ENCODE peak calls at places on chromosomes 2 and 18, in eight cellular contexts. One of them, this sample, is unnamed.

GRCh38 chr2:188974184-188974583 is at the start of gene COL3A1:
- DNase-seq in neuronal stem cell: no peak
- DNase-seq in HCEC 1CT: peak
- DNase-seq in NCI-H524: no peak
- DNase-seq in stimulated activated CD8-positive, alpha-beta memory T cell treated with anti-CD3 and anti-CD28 coated beads, Interleukin-4, amount 100 ng/mL, for 1 hour: no peak
- DNase-seq in activated CD8-positive, alpha-beta memory T cell treated with anti-CD3 and anti-CD28 coated beads for 48 hours: no peak
- DNase-seq in mesothelial cell of epicardium: no peak
- DNase-seq in ovary: peak
- DNase-seq in this sample: peak

GRCh38 chr2:140276661-140277060 is 1496.5 kb upstream of the NXPH2 start:
- DNase-seq in neuronal stem cell: no peak
- DNase-seq in HCEC 1CT: no peak
- DNase-seq in NCI-H524: no peak
- DNase-seq in stimulated activated CD8-positive, alpha-beta memory T cell treated with anti-CD3 and anti-CD28 coated beads, Interleukin-4, amount 100 ng/mL, for 1 hour: no peak
- DNase-seq in activated CD8-positive, alpha-beta memory T cell treated with anti-CD3 and anti-CD28 coated beads for 48 hours: no peak
- DNase-seq in mesothelial cell of epicardium: no peak
- DNase-seq in ovary: no peak
- DNase-seq in this sample: no peak

GRCh38 chr18:35267809-35268208 is 22.2 kb downstream of the ZSCAN30 start:
- DNase-seq in neuronal stem cell: no peak
- DNase-seq in HCEC 1CT: no peak
- DNase-seq in NCI-H524: no peak
- DNase-seq in stimulated activated CD8-positive, alpha-beta memory T cell treated with anti-CD3 and anti-CD28 coated beads, Interleukin-4, amount 100 ng/mL, for 1 hour: no peak
- DNase-seq in activated CD8-positive, alpha-beta memory T cell treated with anti-CD3 and anti-CD28 coated beads for 48 hours: no peak
- DNase-seq in mesothelial cell of epicardium: no peak
- DNase-seq in ovary: peak
- DNase-seq in this sample: peak

GRCh38 chr2:149375801-149376349 is 45.5 kb downstream of the LYPD6 start:
- DNase-seq in neuronal stem cell: peak
- DNase-seq in HCEC 1CT: no peak
- DNase-seq in NCI-H524: no peak
- DNase-seq in stimulated activated CD8-positive, alpha-beta memory T cell treated with anti-CD3 and anti-CD28 coated beads, Interleukin-4, amount 100 ng/mL, for 1 hour: no peak
- DNase-seq in activated CD8-positive, alpha-beta memory T cell treated with anti-CD3 and anti-CD28 coated beads for 48 hours: no peak
- DNase-seq in mesothelial cell of epicardium: no peak
- DNase-seq in ovary: no peak
- DNase-seq in this sample: no peak

GRCh38 chr2:68791914-68792313 is 57.3 kb downstream of the ARHGAP25 start:
- DNase-seq in neuronal stem cell: no peak
- DNase-seq in HCEC 1CT: no peak
- DNase-seq in NCI-H524: no peak
- DNase-seq in stimulated activated CD8-positive, alpha-beta memory T cell treated with anti-CD3 and anti-CD28 coated beads, Interleukin-4, amount 100 ng/mL, for 1 hour: no peak
- DNase-seq in activated CD8-positive, alpha-beta memory T cell treated with anti-CD3 and anti-CD28 coated beads for 48 hours: no peak
- DNase-seq in mesothelial cell of epicardium: no peak
- DNase-seq in ovary: no peak
- DNase-seq in this sample: no peak

GRCh38 chr18:59699750-59700534 is 2.7 kb upstream of the CCBE1 start:
- DNase-seq in neuronal stem cell: no peak
- DNase-seq in HCEC 1CT: no peak
- DNase-seq in NCI-H524: no peak
- DNase-seq in stimulated activated CD8-positive, alpha-beta memory T cell treated with anti-CD3 and anti-CD28 coated beads, Interleukin-4, amount 100 ng/mL, for 1 hour: no peak
- DNase-seq in activated CD8-positive, alpha-beta memory T cell treated with anti-CD3 and anti-CD28 coated beads for 48 hours: no peak
- DNase-seq in mesothelial cell of epicardium: no peak
- DNase-seq in ovary: peak
- DNase-seq in this sample: no peak

GRCh38 chr18:31101148-31102019 is 837 bp downstream of the DSC2 start:
- DNase-seq in neuronal stem cell: peak
- DNase-seq in HCEC 1CT: no peak
- DNase-seq in NCI-H524: no peak
- DNase-seq in stimulated activated CD8-positive, alpha-beta memory T cell treated with anti-CD3 and anti-CD28 coated beads, Interleukin-4, amount 100 ng/mL, for 1 hour: no peak
- DNase-seq in activated CD8-positive, alpha-beta memory T cell treated with anti-CD3 and anti-CD28 coated beads for 48 hours: no peak
- DNase-seq in mesothelial cell of epicardium: peak
- DNase-seq in ovary: peak
- DNase-seq in this sample: peak

GRCh38 chr2:24402242-24403092 is 42.1 kb upstream of the ITSN2 start:
- DNase-seq in neuronal stem cell: no peak
- DNase-seq in HCEC 1CT: no peak
- DNase-seq in NCI-H524: no peak
- DNase-seq in stimulated activated CD8-positive, alpha-beta memory T cell treated with anti-CD3 and anti-CD28 coated beads, Interleukin-4, amount 100 ng/mL, for 1 hour: no peak
- DNase-seq in activated CD8-positive, alpha-beta memory T cell treated with anti-CD3 and anti-CD28 coated beads for 48 hours: no peak
- DNase-seq in mesothelial cell of epicardium: no peak
- DNase-seq in ovary: no peak
- DNase-seq in this sample: no peak

GRCh38 chr18:69397096-69397495 is 3.6 kb upstream of the DOK6 start:
- DNase-seq in neuronal stem cell: no peak
- DNase-seq in HCEC 1CT: peak
- DNase-seq in NCI-H524: no peak
- DNase-seq in stimulated activated CD8-positive, alpha-beta memory T cell treated with anti-CD3 and anti-CD28 coated beads, Interleukin-4, amount 100 ng/mL, for 1 hour: no peak
- DNase-seq in activated CD8-positive, alpha-beta memory T cell treated with anti-CD3 and anti-CD28 coated beads for 48 hours: no peak
- DNase-seq in mesothelial cell of epicardium: no peak
- DNase-seq in ovary: no peak
- DNase-seq in this sample: no peak

GRCh38 chr2:83915381-83915780 is 543.7 kb downstream of the SUCLG1 start:
- DNase-seq in neuronal stem cell: no peak
- DNase-seq in HCEC 1CT: no peak
- DNase-seq in NCI-H524: no peak
- DNase-seq in stimulated activated CD8-positive, alpha-beta memory T cell treated with anti-CD3 and anti-CD28 coated beads, Interleukin-4, amount 100 ng/mL, for 1 hour: no peak
- DNase-seq in activated CD8-positive, alpha-beta memory T cell treated with anti-CD3 and anti-CD28 coated beads for 48 hours: no peak
- DNase-seq in mesothelial cell of epicardium: no peak
- DNase-seq in ovary: no peak
- DNase-seq in this sample: no peak

GRCh38 chr18:2901405-2901989 is 54.7 kb downstream of the EMILIN2 start:
- DNase-seq in neuronal stem cell: no peak
- DNase-seq in HCEC 1CT: no peak
- DNase-seq in NCI-H524: no peak
- DNase-seq in stimulated activated CD8-positive, alpha-beta memory T cell treated with anti-CD3 and anti-CD28 coated beads, Interleukin-4, amount 100 ng/mL, for 1 hour: no peak
- DNase-seq in activated CD8-positive, alpha-beta memory T cell treated with anti-CD3 and anti-CD28 coated beads for 48 hours: no peak
- DNase-seq in mesothelial cell of epicardium: no peak
- DNase-seq in ovary: no peak
- DNase-seq in this sample: no peak

GRCh38 chr2:142037744-142038143 is 93.1 kb downstream of the LRP1B start:
- DNase-seq in neuronal stem cell: no peak
- DNase-seq in HCEC 1CT: peak
- DNase-seq in NCI-H524: no peak
- DNase-seq in stimulated activated CD8-positive, alpha-beta memory T cell treated with anti-CD3 and anti-CD28 coated beads, Interleukin-4, amount 100 ng/mL, for 1 hour: no peak
- DNase-seq in activated CD8-positive, alpha-beta memory T cell treated with anti-CD3 and anti-CD28 coated beads for 48 hours: no peak
- DNase-seq in mesothelial cell of epicardium: no peak
- DNase-seq in ovary: no peak
- DNase-seq in this sample: no peak

GRCh38 chr18:31206787-31207381 is 44.2 kb upstream of the DSC1 start:
- DNase-seq in neuronal stem cell: no peak
- DNase-seq in HCEC 1CT: no peak
- DNase-seq in NCI-H524: peak
- DNase-seq in stimulated activated CD8-positive, alpha-beta memory T cell treated with anti-CD3 and anti-CD28 coated beads, Interleukin-4, amount 100 ng/mL, for 1 hour: no peak
- DNase-seq in activated CD8-positive, alpha-beta memory T cell treated with anti-CD3 and anti-CD28 coated beads for 48 hours: no peak
- DNase-seq in mesothelial cell of epicardium: peak
- DNase-seq in ovary: no peak
- DNase-seq in this sample: peak

GRCh38 chr2:230913406-230913805 is 11.6 kb downstream of the GPR55 start:
- DNase-seq in neuronal stem cell: no peak
- DNase-seq in HCEC 1CT: peak
- DNase-seq in NCI-H524: no peak
- DNase-seq in stimulated activated CD8-positive, alpha-beta memory T cell treated with anti-CD3 and anti-CD28 coated beads, Interleukin-4, amount 100 ng/mL, for 1 hour: no peak
- DNase-seq in activated CD8-positive, alpha-beta memory T cell treated with anti-CD3 and anti-CD28 coated beads for 48 hours: no peak
- DNase-seq in mesothelial cell of epicardium: no peak
- DNase-seq in ovary: no peak
- DNase-seq in this sample: peak

GRCh38 chr2:2749206-2749598 is 418.1 kb upstream of the MYT1L start:
- DNase-seq in neuronal stem cell: no peak
- DNase-seq in HCEC 1CT: no peak
- DNase-seq in NCI-H524: no peak
- DNase-seq in stimulated activated CD8-positive, alpha-beta memory T cell treated with anti-CD3 and anti-CD28 coated beads, Interleukin-4, amount 100 ng/mL, for 1 hour: no peak
- DNase-seq in activated CD8-positive, alpha-beta memory T cell treated with anti-CD3 and anti-CD28 coated beads for 48 hours: no peak
- DNase-seq in mesothelial cell of epicardium: no peak
- DNase-seq in ovary: no peak
- DNase-seq in this sample: no peak

GRCh38 chr2:57443985-57444501 is 602.6 kb upstream of the VRK2 start:
- DNase-seq in neuronal stem cell: no peak
- DNase-seq in HCEC 1CT: peak
- DNase-seq in NCI-H524: no peak
- DNase-seq in stimulated activated CD8-positive, alpha-beta memory T cell treated with anti-CD3 and anti-CD28 coated beads, Interleukin-4, amount 100 ng/mL, for 1 hour: no peak
- DNase-seq in activated CD8-positive, alpha-beta memory T cell treated with anti-CD3 and anti-CD28 coated beads for 48 hours: no peak
- DNase-seq in mesothelial cell of epicardium: no peak
- DNase-seq in ovary: no peak
- DNase-seq in this sample: no peak

GRCh38 chr18:48805826-48806535 is 144.8 kb downstream of the SMAD7 start:
- DNase-seq in neuronal stem cell: no peak
- DNase-seq in HCEC 1CT: no peak
- DNase-seq in NCI-H524: no peak
- DNase-seq in stimulated activated CD8-positive, alpha-beta memory T cell treated with anti-CD3 and anti-CD28 coated beads, Interleukin-4, amount 100 ng/mL, for 1 hour: no peak
- DNase-seq in activated CD8-positive, alpha-beta memory T cell treated with anti-CD3 and anti-CD28 coated beads for 48 hours: no peak
- DNase-seq in mesothelial cell of epicardium: no peak
- DNase-seq in ovary: peak
- DNase-seq in this sample: no peak

GRCh38 chr2:239296020-239296932 is 104.5 kb downstream of the HDAC4 start:
- DNase-seq in neuronal stem cell: no peak
- DNase-seq in HCEC 1CT: no peak
- DNase-seq in NCI-H524: no peak
- DNase-seq in stimulated activated CD8-positive, alpha-beta memory T cell treated with anti-CD3 and anti-CD28 coated beads, Interleukin-4, amount 100 ng/mL, for 1 hour: no peak
- DNase-seq in activated CD8-positive, alpha-beta memory T cell treated with anti-CD3 and anti-CD28 coated beads for 48 hours: no peak
- DNase-seq in mesothelial cell of epicardium: no peak
- DNase-seq in ovary: peak
- DNase-seq in this sample: peak

GRCh38 chr2:85583667-85584353 is 421 bp upstream of the VAMP5 start:
- DNase-seq in neuronal stem cell: no peak
- DNase-seq in HCEC 1CT: no peak
- DNase-seq in NCI-H524: no peak
- DNase-seq in stimulated activated CD8-positive, alpha-beta memory T cell treated with anti-CD3 and anti-CD28 coated beads, Interleukin-4, amount 100 ng/mL, for 1 hour: no peak
- DNase-seq in activated CD8-positive, alpha-beta memory T cell treated with anti-CD3 and anti-CD28 coated beads for 48 hours: no peak
- DNase-seq in mesothelial cell of epicardium: no peak
- DNase-seq in ovary: no peak
- DNase-seq in this sample: no peak

GRCh38 chr2:201931955-201932354 is 101.7 kb upstream of the FZD7 start:
- DNase-seq in neuronal stem cell: no peak
- DNase-seq in HCEC 1CT: peak
- DNase-seq in NCI-H524: no peak
- DNase-seq in stimulated activated CD8-positive, alpha-beta memory T cell treated with anti-CD3 and anti-CD28 coated beads, Interleukin-4, amount 100 ng/mL, for 1 hour: no peak
- DNase-seq in activated CD8-positive, alpha-beta memory T cell treated with anti-CD3 and anti-CD28 coated beads for 48 hours: no peak
- DNase-seq in mesothelial cell of epicardium: no peak
- DNase-seq in ovary: no peak
- DNase-seq in this sample: no peak

GRCh38 chr18:21243041-21243431 is 1.0 kb downstream of the GREB1L start:
- DNase-seq in neuronal stem cell: no peak
- DNase-seq in HCEC 1CT: no peak
- DNase-seq in NCI-H524: no peak
- DNase-seq in stimulated activated CD8-positive, alpha-beta memory T cell treated with anti-CD3 and anti-CD28 coated beads, Interleukin-4, amount 100 ng/mL, for 1 hour: no peak
- DNase-seq in activated CD8-positive, alpha-beta memory T cell treated with anti-CD3 and anti-CD28 coated beads for 48 hours: no peak
- DNase-seq in mesothelial cell of epicardium: no peak
- DNase-seq in ovary: peak
- DNase-seq in this sample: peak

GRCh38 chr18:43442571-43442970 is 165.3 kb upstream of the SYT4 start:
- DNase-seq in neuronal stem cell: no peak
- DNase-seq in HCEC 1CT: no peak
- DNase-seq in NCI-H524: no peak
- DNase-seq in stimulated activated CD8-positive, alpha-beta memory T cell treated with anti-CD3 and anti-CD28 coated beads, Interleukin-4, amount 100 ng/mL, for 1 hour: no peak
- DNase-seq in activated CD8-positive, alpha-beta memory T cell treated with anti-CD3 and anti-CD28 coated beads for 48 hours: no peak
- DNase-seq in mesothelial cell of epicardium: no peak
- DNase-seq in ovary: no peak
- DNase-seq in this sample: no peak

GRCh38 chr2:234805826-234806225 is 146.0 kb upstream of the SH3BP4 start:
- DNase-seq in neuronal stem cell: no peak
- DNase-seq in HCEC 1CT: no peak
- DNase-seq in NCI-H524: no peak
- DNase-seq in stimulated activated CD8-positive, alpha-beta memory T cell treated with anti-CD3 and anti-CD28 coated beads, Interleukin-4, amount 100 ng/mL, for 1 hour: no peak
- DNase-seq in activated CD8-positive, alpha-beta memory T cell treated with anti-CD3 and anti-CD28 coated beads for 48 hours: no peak
- DNase-seq in mesothelial cell of epicardium: no peak
- DNase-seq in ovary: no peak
- DNase-seq in this sample: no peak

GRCh38 chr2:138707424-138708074 is 72.6 kb downstream of the NXPH2 start:
- DNase-seq in neuronal stem cell: no peak
- DNase-seq in HCEC 1CT: peak
- DNase-seq in NCI-H524: no peak
- DNase-seq in stimulated activated CD8-positive, alpha-beta memory T cell treated with anti-CD3 and anti-CD28 coated beads, Interleukin-4, amount 100 ng/mL, for 1 hour: no peak
- DNase-seq in activated CD8-positive, alpha-beta memory T cell treated with anti-CD3 and anti-CD28 coated beads for 48 hours: no peak
- DNase-seq in mesothelial cell of epicardium: no peak
- DNase-seq in ovary: no peak
- DNase-seq in this sample: no peak

GRCh38 chr2:159111346-159111922 is 143.0 kb downstream of the TANC1 start:
- DNase-seq in neuronal stem cell: no peak
- DNase-seq in HCEC 1CT: no peak
- DNase-seq in NCI-H524: peak
- DNase-seq in stimulated activated CD8-positive, alpha-beta memory T cell treated with anti-CD3 and anti-CD28 coated beads, Interleukin-4, amount 100 ng/mL, for 1 hour: no peak
- DNase-seq in activated CD8-positive, alpha-beta memory T cell treated with anti-CD3 and anti-CD28 coated beads for 48 hours: no peak
- DNase-seq in mesothelial cell of epicardium: no peak
- DNase-seq in ovary: no peak
- DNase-seq in this sample: peak

GRCh38 chr2:216634317-216635148 is 1.3 kb downstream of the IGFBP2 start:
- DNase-seq in neuronal stem cell: no peak
- DNase-seq in HCEC 1CT: no peak
- DNase-seq in NCI-H524: no peak
- DNase-seq in stimulated activated CD8-positive, alpha-beta memory T cell treated with anti-CD3 and anti-CD28 coated beads, Interleukin-4, amount 100 ng/mL, for 1 hour: no peak
- DNase-seq in activated CD8-positive, alpha-beta memory T cell treated with anti-CD3 and anti-CD28 coated beads for 48 hours: no peak
- DNase-seq in mesothelial cell of epicardium: no peak
- DNase-seq in ovary: no peak
- DNase-seq in this sample: no peak

GRCh38 chr18:12750708-12751502 is 48.1 kb downstream of the PSMG2 start:
- DNase-seq in neuronal stem cell: no peak
- DNase-seq in HCEC 1CT: no peak
- DNase-seq in NCI-H524: no peak
- DNase-seq in stimulated activated CD8-positive, alpha-beta memory T cell treated with anti-CD3 and anti-CD28 coated beads, Interleukin-4, amount 100 ng/mL, for 1 hour: no peak
- DNase-seq in activated CD8-positive, alpha-beta memory T cell treated with anti-CD3 and anti-CD28 coated beads for 48 hours: no peak
- DNase-seq in mesothelial cell of epicardium: no peak
- DNase-seq in ovary: no peak
- DNase-seq in this sample: no peak

GRCh38 chr2:60603533-60604190 is 50.2 kb upstream of the BCL11A start:
- DNase-seq in neuronal stem cell: no peak
- DNase-seq in HCEC 1CT: no peak
- DNase-seq in NCI-H524: no peak
- DNase-seq in stimulated activated CD8-positive, alpha-beta memory T cell treated with anti-CD3 and anti-CD28 coated beads, Interleukin-4, amount 100 ng/mL, for 1 hour: no peak
- DNase-seq in activated CD8-positive, alpha-beta memory T cell treated with anti-CD3 and anti-CD28 coated beads for 48 hours: no peak
- DNase-seq in mesothelial cell of epicardium: no peak
- DNase-seq in ovary: no peak
- DNase-seq in this sample: no peak

GRCh38 chr18:39969813-39970494 is 1985.1 kb upstream of the PIK3C3 start:
- DNase-seq in neuronal stem cell: no peak
- DNase-seq in HCEC 1CT: peak
- DNase-seq in NCI-H524: no peak
- DNase-seq in stimulated activated CD8-positive, alpha-beta memory T cell treated with anti-CD3 and anti-CD28 coated beads, Interleukin-4, amount 100 ng/mL, for 1 hour: no peak
- DNase-seq in activated CD8-positive, alpha-beta memory T cell treated with anti-CD3 and anti-CD28 coated beads for 48 hours: no peak
- DNase-seq in mesothelial cell of epicardium: no peak
- DNase-seq in ovary: no peak
- DNase-seq in this sample: no peak

GRCh38 chr2:37829202-37829601 is 95.9 kb upstream of the RMDN2 start:
- DNase-seq in neuronal stem cell: no peak
- DNase-seq in HCEC 1CT: peak
- DNase-seq in NCI-H524: no peak
- DNase-seq in stimulated activated CD8-positive, alpha-beta memory T cell treated with anti-CD3 and anti-CD28 coated beads, Interleukin-4, amount 100 ng/mL, for 1 hour: no peak
- DNase-seq in activated CD8-positive, alpha-beta memory T cell treated with anti-CD3 and anti-CD28 coated beads for 48 hours: no peak
- DNase-seq in mesothelial cell of epicardium: no peak
- DNase-seq in ovary: no peak
- DNase-seq in this sample: peak

GRCh38 chr2:173092844-173093402 is 17.3 kb downstream of the MAP3K20 start:
- DNase-seq in neuronal stem cell: no peak
- DNase-seq in HCEC 1CT: no peak
- DNase-seq in NCI-H524: no peak
- DNase-seq in stimulated activated CD8-positive, alpha-beta memory T cell treated with anti-CD3 and anti-CD28 coated beads, Interleukin-4, amount 100 ng/mL, for 1 hour: no peak
- DNase-seq in activated CD8-positive, alpha-beta memory T cell treated with anti-CD3 and anti-CD28 coated beads for 48 hours: no peak
- DNase-seq in mesothelial cell of epicardium: no peak
- DNase-seq in ovary: no peak
- DNase-seq in this sample: no peak

GRCh38 chr18:36572135-36572856 is 256.5 kb downstream of the TPGS2 start:
- DNase-seq in neuronal stem cell: peak
- DNase-seq in HCEC 1CT: peak
- DNase-seq in NCI-H524: peak
- DNase-seq in stimulated activated CD8-positive, alpha-beta memory T cell treated with anti-CD3 and anti-CD28 coated beads, Interleukin-4, amount 100 ng/mL, for 1 hour: no peak
- DNase-seq in activated CD8-positive, alpha-beta memory T cell treated with anti-CD3 and anti-CD28 coated beads for 48 hours: no peak
- DNase-seq in mesothelial cell of epicardium: no peak
- DNase-seq in ovary: peak
- DNase-seq in this sample: no peak

GRCh38 chr2:8573234-8573941 is 108.5 kb upstream of the ID2 start:
- DNase-seq in neuronal stem cell: no peak
- DNase-seq in HCEC 1CT: no peak
- DNase-seq in NCI-H524: no peak
- DNase-seq in stimulated activated CD8-positive, alpha-beta memory T cell treated with anti-CD3 and anti-CD28 coated beads, Interleukin-4, amount 100 ng/mL, for 1 hour: no peak
- DNase-seq in activated CD8-positive, alpha-beta memory T cell treated with anti-CD3 and anti-CD28 coated beads for 48 hours: no peak
- DNase-seq in mesothelial cell of epicardium: no peak
- DNase-seq in ovary: no peak
- DNase-seq in this sample: peak

GRCh38 chr2:113876503-113877387 is 13.1 kb upstream of the ACTR3 start:
- DNase-seq in neuronal stem cell: no peak
- DNase-seq in HCEC 1CT: no peak
- DNase-seq in NCI-H524: no peak
- DNase-seq in stimulated activated CD8-positive, alpha-beta memory T cell treated with anti-CD3 and anti-CD28 coated beads, Interleukin-4, amount 100 ng/mL, for 1 hour: peak
- DNase-seq in activated CD8-positive, alpha-beta memory T cell treated with anti-CD3 and anti-CD28 coated beads for 48 hours: peak
- DNase-seq in mesothelial cell of epicardium: no peak
- DNase-seq in ovary: no peak
- DNase-seq in this sample: no peak